ENCODE peak calls at places on chromosome 6, in ten cellular contexts. V is tibial nerve, U is ovary, K is DND-41, T is adrenal gland, M is sigmoid colon, C is PC-9, D is endothelial cell of umbilical vein, P is upper lobe of right lung, O is A549. R is an unnamed sample.

GRCh38 chr6:144344651-144345050 is 59.5 kb downstream of the UTRN start:
- DNase-seq in V (no peak), U (no peak), K (peak; percentile 41), T (no peak), M (no peak), C (no peak), D (no peak), P (no peak), O (no peak), R (no peak)

GRCh38 chr6:163585932-163586437 is 171.5 kb downstream of the QKI start:
- DNase-seq in V (peak; percentile 50), U (no peak), K (no peak), T (peak; percentile 78), M (peak; percentile 78), C (peak; percentile 16), D (peak; percentile 76), P (no peak), O (peak; percentile 18), R (no peak)

GRCh38 chr6:25787469-25787868 is 32.9 kb downstream of the SLC17A4 start:
- DNase-seq in V (no peak), U (no peak), K (no peak), T (no peak), M (no peak), C (no peak), D (no peak), P (no peak), O (no peak), R (no peak)

GRCh38 chr6:153790881-153791473 is 248.1 kb upstream of the OPRM1 start:
- DNase-seq in V (no peak), U (no peak), K (peak; percentile 6), T (no peak), M (no peak), C (no peak), D (no peak), P (no peak), O (no peak), R (no peak)

GRCh38 chr6:3451498-3451897 is 5.4 kb downstream of the SLC22A23 start:
- DNase-seq in V (no peak), U (no peak), K (no peak), T (no peak), M (no peak), C (no peak), D (no peak), P (no peak), O (no peak), R (no peak)

GRCh38 chr6:50410577-50410976 is 302.7 kb upstream of the TFAP2D start:
- DNase-seq in V (no peak), U (no peak), K (no peak), T (no peak), M (no peak), C (no peak), D (no peak), P (no peak), O (no peak), R (no peak)

GRCh38 chr6:170174771-170175643 is 115.9 kb downstream of the DLL1 start:
- DNase-seq in V (no peak), U (no peak), K (no peak), T (peak; percentile 18), M (no peak), C (no peak), D (no peak), P (no peak), O (no peak), R (no peak)

GRCh38 chr6:166293731-166294584 is 14.2 kb downstream of the PRR18 start:
- DNase-seq in V (no peak), U (no peak), K (no peak), T (no peak), M (no peak), C (no peak), D (no peak), P (no peak), O (no peak), R (no peak)

GRCh38 chr6:70299456-70299855 is 3.4 kb downstream of the COL9A1 start:
- DNase-seq in V (no peak), U (no peak), K (peak; percentile 12), T (no peak), M (no peak), C (no peak), D (no peak), P (no peak), O (no peak), R (no peak)

GRCh38 chr6:166413491-166413951 is 30.8 kb upstream of the MPC1 start:
- DNase-seq in V (no peak), U (no peak), K (no peak), T (no peak), M (no peak), C (no peak), D (no peak), P (no peak), O (no peak), R (no peak)

GRCh38 chr6:105445461-105445860 is 42.6 kb upstream of the PREP start:
- DNase-seq in V (no peak), U (no peak), K (no peak), T (no peak), M (no peak), C (no peak), D (peak; percentile 8), P (no peak), O (no peak), R (no peak)

GRCh38 chr6:6891949-6892461 is 215.8 kb upstream of the RREB1 start:
- DNase-seq in V (no peak), U (no peak), K (no peak), T (no peak), M (no peak), C (no peak), D (no peak), P (no peak), O (no peak), R (no peak)

GRCh38 chr6:2485116-2485515 is 239.7 kb upstream of the GMDS start:
- DNase-seq in V (no peak), U (no peak), K (no peak), T (no peak), M (no peak), C (no peak), D (no peak), P (no peak), O (no peak), R (no peak)

GRCh38 chr6:159602370-159603185 is 90.5 kb downstream of the SOD2 start:
- DNase-seq in V (no peak), U (no peak), K (peak; percentile 53), T (no peak), M (no peak), C (no peak), D (no peak), P (no peak), O (no peak), R (no peak)

GRCh38 chr6:54441020-54441419 is 132.8 kb downstream of the TINAG start:
- DNase-seq in V (no peak), U (no peak), K (no peak), T (no peak), M (no peak), C (no peak), D (no peak), P (no peak), O (no peak), R (no peak)

GRCh38 chr6:90298459-90299053 is 1.9 kb upstream of the BACH2 start:
- DNase-seq in V (no peak), U (no peak), K (no peak), T (no peak), M (no peak), C (no peak), D (no peak), P (no peak), O (no peak), R (no peak)

GRCh38 chr6:144008501-144009245 is 614 bp upstream of the PLAGL1 start:
- DNase-seq in V (no peak), U (no peak), K (no peak), T (peak; percentile 24), M (no peak), C (no peak), D (no peak), P (peak; percentile 68), O (no peak), R (no peak)

GRCh38 chr6:109356237-109356636 is 26.0 kb downstream of the CD164 start:
- DNase-seq in V (no peak), U (no peak), K (no peak), T (no peak), M (no peak), C (no peak), D (no peak), P (no peak), O (no peak), R (no peak)
- H3K27ac ChIP-seq in V (no peak overlapping the region), U (no peak overlapping the region), K (no peak overlapping the region), T (no peak overlapping the region), M (no peak overlapping the region), C (no peak overlapping the region), D (no peak overlapping the region), P (no peak overlapping the region), O (no peak overlapping the region), R (no peak overlapping the region)

DNA sequence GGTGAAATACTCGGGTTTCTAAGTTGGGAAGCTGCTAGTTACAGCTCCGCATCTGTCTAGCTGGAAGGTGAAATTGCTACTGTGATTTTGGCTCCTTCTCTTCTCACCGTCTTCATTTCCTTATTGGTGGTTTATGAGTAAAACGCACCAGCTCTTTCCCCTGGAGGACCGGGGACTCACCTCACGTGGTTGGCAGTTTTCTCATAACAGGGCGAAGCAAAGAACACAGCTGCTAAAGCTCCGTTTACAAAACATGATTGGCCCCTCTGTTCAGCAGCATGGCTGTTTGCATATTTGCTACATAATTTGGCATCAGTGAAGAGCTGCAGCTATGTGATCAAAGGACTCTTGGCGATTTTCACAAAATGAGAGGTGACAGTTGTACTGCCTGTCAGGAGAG is 20.5 kb upstream of the TMEM181 start:
- DNase-seq in V (no peak), U (no peak), K (no peak), T (no peak), M (no peak), C (no peak), D (no peak), P (peak; percentile 5), O (no peak), R (no peak)
- H3K27ac ChIP-seq in V (no peak overlapping the region), U (no peak overlapping the region), K (no peak overlapping the region), T (no peak overlapping the region), M (no peak overlapping the region), C (no peak overlapping the region), D (no peak overlapping the region), P (no peak overlapping the region), O (no peak overlapping the region), R (no peak overlapping the region)

DNA sequence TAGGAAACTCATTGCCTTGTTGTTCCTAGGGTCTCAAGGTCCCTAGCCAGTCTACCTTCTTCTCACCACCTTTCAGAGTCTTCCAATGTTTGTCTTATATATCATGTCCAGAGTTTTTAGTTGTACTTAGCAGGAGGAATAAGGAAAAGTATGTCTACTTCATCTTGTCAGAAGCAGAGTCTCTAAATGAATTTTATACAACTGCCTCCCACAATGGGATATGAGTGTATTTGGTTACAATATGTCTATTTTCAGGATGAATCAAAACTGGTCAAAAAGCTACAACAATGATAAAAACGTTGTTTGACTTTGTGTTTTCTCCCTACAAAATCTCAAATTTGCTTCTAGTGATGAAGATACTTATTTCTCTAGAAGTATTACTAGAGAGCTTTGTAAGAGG is 7.0 kb downstream of the GLO1 start:
- DNase-seq in V (no peak), U (no peak), K (no peak), T (no peak), M (no peak), C (no peak), D (no peak), P (no peak), O (no peak), R (no peak)
- H3K27ac ChIP-seq in V (no peak overlapping the region), U (no peak overlapping the region), K (no peak overlapping the region), T (no peak overlapping the region), M (no peak overlapping the region), C (no peak overlapping the region), D (no peak overlapping the region), P (no peak overlapping the region), O (no peak overlapping the region), R (no peak overlapping the region)

GRCh38 chr6:132504757-132505156 is 8.2 kb downstream of the STX7 start:
- DNase-seq in V (no peak), U (peak; percentile 23), K (no peak), T (no peak), M (no peak), C (no peak), D (peak; percentile 93), P (no peak), O (no peak), R (no peak)
- H3K27ac ChIP-seq in V (no peak overlapping the region), U (no peak overlapping the region), K (no peak overlapping the region), T (peak overlapping the region; percentile 48), M (no peak overlapping the region), C (no peak overlapping the region), D (peak overlapping the region; percentile 68), P (no peak overlapping the region), O (no peak overlapping the region), R (peak overlapping the region; percentile 4)

R was measured in substantia nigra.